ENCODE peak calls at places on chromosome 19, in nine cellular contexts. G is GM12865, U is cardiac muscle cell, H is HFFc6, J is omental fat pad, F is Peyer's patch, R is lower leg skin, C is Calu3, K is AG09319. B is an unnamed sample.

GRCh38 chr19:49786432-49786831 is 19.6 kb downstream of the AP2A1 start:
- DNase-seq in U (peak), J (no peak), F (no peak), C (no peak), K (peak), G (no peak), R (no peak), H (peak), B (no peak)

GRCh38 chr19:5330307-5330720 is 10.3 kb downstream of the PTPRS start:
- DNase-seq in K (no peak), U (no peak), R (no peak), F (no peak), C (no peak), H (no peak), G (peak), J (no peak), B (peak)

GRCh38 chr19:49712397-49712859 is 21.5 kb downstream of the CPT1C start:
- DNase-seq in R (no peak), U (no peak), C (peak), K (peak), F (no peak), J (no peak), G (peak), H (peak), B (no peak)

GRCh38 chr19:43548706-43549105 is 15.7 kb downstream of the ZNF575 start:
- DNase-seq in K (no peak), J (no peak), H (no peak), R (no peak), G (no peak), U (no peak), F (no peak), C (no peak), B (no peak)

GRCh38 chr19:10294368-10294697 is 4.6 kb downstream of the ICAM5 start:
- DNase-seq in J (no peak), K (no peak), U (no peak), R (no peak), C (no peak), G (no peak), H (no peak), F (peak), B (no peak)

GRCh38 chr19:4130635-4131438 is 6.9 kb upstream of the MAP2K2 start:
- DNase-seq in R (no peak), U (no peak), H (peak), C (peak), F (peak), K (peak), G (no peak), J (no peak), B (no peak)

GRCh38 chr19:17855333-17856152 is 4.2 kb upstream of the RPL18A start:
- DNase-seq in J (peak), R (peak), H (peak), G (peak), K (no peak), C (peak), U (peak), F (peak), B (peak)

GRCh38 chr19:52171321-52172169 is at the start of gene ZNF836:
- DNase-seq in U (peak), R (peak), J (peak), G (peak), C (peak), F (peak), K (peak), H (peak), B (peak)

GRCh38 chr19:38769635-38770211 is 3.6 kb downstream of the LGALS7 start:
- DNase-seq in H (peak), K (peak), J (peak), G (peak), C (no peak), R (peak), F (peak), U (peak), B (peak)

GRCh38 chr19:2546128-2547032 is 70.5 kb downstream of the GADD45B start:
- DNase-seq in H (no peak), R (peak), C (peak), J (peak), F (peak), U (peak), G (no peak), K (no peak), B (no peak)

GRCh38 chr19:47697863-47698609 is 15.2 kb upstream of the EHD2 start:
- DNase-seq in C (peak), R (peak), K (peak), H (peak), G (peak), F (peak), J (peak), U (peak), B (peak)

GRCh38 chr19:24033308-24033961 is 53.6 kb upstream of the ZNF254 start:
- DNase-seq in G (peak), K (peak), U (peak), J (peak), R (peak), H (peak), C (peak), F (peak), B (peak)
- TF ChIP-seq CTCF in G (no peak), K (no peak), U (peak), J (no peak), R (no peak), H (peak), C (no peak), F (peak), B (peak)

GRCh38 chr19:29206453-29206852 is 6.5 kb downstream of the UQCRFS1 start:
- DNase-seq in K (no peak), F (no peak), H (no peak), J (no peak), R (no peak), U (no peak), G (no peak), C (no peak), B (no peak)

GRCh38 chr19:29202281-29202680 is 10.7 kb downstream of the UQCRFS1 start:
- DNase-seq in K (no peak), U (no peak), H (no peak), J (no peak), F (no peak), R (no peak), C (no peak), G (no peak), B (no peak)

GRCh38 chr19:29201849-29202248 is 11.1 kb downstream of the UQCRFS1 start:
- DNase-seq in K (no peak), C (no peak), H (no peak), J (no peak), U (no peak), R (no peak), F (no peak), G (no peak), B (no peak)
- TF ChIP-seq CTCF in K (no peak), C (no peak), H (peak), J (no peak), U (no peak), R (no peak), F (no peak), G (no peak), B (no peak)

GRCh38 chr19:638901-639250 is 803 bp upstream of the FGF22 start:
- DNase-seq in F (no peak), H (no peak), U (no peak), J (no peak), K (no peak), C (no peak), R (no peak), G (no peak), B (no peak)

GRCh38 chr19:640156-640548 is 473 bp downstream of the FGF22 start:
- DNase-seq in J (no peak), U (no peak), H (no peak), F (no peak), G (no peak), R (no peak), C (no peak), K (no peak), B (no peak)

GRCh38 chr19:641702-642101 is 2.0 kb downstream of the FGF22 start:
- DNase-seq in C (no peak), J (no peak), U (no peak), R (no peak), F (no peak), K (no peak), G (no peak), H (no peak), B (no peak)

GRCh38 chr19:640606-641170 is 1.0 kb downstream of the FGF22 start:
- DNase-seq in J (no peak), H (no peak), C (no peak), U (no peak), K (no peak), R (no peak), F (no peak), G (no peak), B (no peak)

DNA sequence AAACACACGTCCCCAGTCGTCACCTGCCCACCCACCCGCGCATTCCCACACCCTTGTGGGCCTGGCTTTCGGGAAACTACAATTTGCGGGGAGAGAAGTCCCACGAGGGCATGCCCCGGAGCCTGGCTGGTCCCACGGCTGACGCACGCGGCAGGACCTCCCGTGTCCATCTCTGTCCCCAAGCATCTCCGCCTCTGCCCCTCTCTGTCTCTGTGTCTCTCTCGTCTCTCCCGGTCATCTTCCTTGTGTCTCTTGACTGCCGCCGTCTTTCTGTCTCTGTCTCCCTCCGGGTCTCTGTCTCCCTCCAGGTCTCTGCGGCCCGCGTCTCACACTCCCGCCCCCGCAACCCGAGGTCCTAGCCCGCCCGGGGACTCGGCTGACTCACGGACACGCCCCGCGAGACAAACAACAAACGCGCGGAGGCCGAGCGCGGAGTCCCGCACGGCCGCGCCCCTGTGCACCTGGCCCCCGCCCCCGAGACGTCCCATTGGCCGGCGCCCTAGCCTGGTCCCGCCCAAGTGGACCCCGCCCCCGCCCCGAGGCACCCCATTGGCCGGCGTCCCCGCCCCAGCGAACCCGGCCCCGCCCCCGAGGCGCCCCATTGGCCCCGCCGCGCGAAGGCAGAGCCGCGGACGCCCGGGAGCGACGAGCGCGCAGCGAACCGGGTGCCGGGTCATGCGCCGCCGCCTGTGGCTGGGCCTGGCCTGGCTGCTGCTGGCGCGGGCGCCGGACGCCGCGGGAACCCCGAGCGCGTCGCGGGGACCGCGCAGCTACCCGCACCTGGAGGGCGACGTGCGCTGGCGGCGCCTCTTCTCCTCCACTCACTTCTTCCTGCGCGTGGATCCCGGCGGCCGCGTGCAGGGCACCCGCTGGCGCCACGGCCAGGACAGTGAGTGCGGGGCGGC is at the start of gene FGF22:
- DNase-seq in J (peak), C (peak), R (peak), H (peak), K (peak), U (peak), G (peak), F (peak), B (peak)
- TF ChIP-seq CTCF in J (no peak), C (no peak), R (no peak), H (no peak), K (no peak), U (no peak), G (no peak), F (no peak), B (no peak)

GRCh38 chr19:1269065-1269477 is at the start of gene CIRBP:
- DNase-seq in R (peak), K (peak), F (peak), H (peak), C (peak), J (peak), G (peak), U (peak), B (peak)
- TF ChIP-seq CTCF in R (no peak), K (no peak), F (no peak), H (no peak), C (no peak), J (no peak), G (no peak), U (no peak), B (no peak)

DNA sequence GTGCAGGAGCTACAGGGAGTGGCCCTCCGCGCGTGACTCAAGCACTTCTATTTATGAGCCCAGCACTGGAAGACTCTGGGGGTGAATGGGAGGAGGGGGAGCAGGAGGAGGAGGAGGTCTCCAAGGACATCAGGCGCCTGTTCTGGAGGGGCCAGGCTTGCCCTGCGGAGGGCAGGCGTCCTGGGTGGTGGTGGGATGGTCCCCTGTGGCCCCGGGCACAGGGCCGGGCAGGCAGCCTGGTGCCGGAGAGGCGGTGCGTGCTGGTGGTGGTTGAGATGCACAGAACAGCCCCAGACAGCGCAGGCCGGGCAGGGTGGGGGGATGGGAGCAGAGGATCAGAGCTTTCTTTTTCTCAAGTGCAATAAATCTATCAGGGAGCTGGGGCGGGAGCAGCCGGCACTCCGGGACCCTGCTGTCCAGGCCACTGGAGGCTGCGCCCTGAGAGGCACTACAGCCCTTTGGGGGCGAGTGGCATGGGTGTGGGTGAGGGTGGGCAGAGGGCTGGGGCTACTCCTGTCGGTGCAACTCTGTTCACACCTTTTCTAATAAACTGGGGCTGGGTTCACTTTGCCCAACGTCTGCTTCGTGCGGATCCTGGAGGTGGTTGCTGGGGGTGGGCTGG is 14.0 kb downstream of the NKPD1 start:
- DNase-seq in H (no peak), G (no peak), R (no peak), J (no peak), K (no peak), C (no peak), U (no peak), F (no peak), B (no peak)
- TF ChIP-seq CTCF in H (no peak), G (no peak), R (no peak), J (no peak), K (no peak), C (no peak), U (no peak), F (no peak), B (no peak)

DNA sequence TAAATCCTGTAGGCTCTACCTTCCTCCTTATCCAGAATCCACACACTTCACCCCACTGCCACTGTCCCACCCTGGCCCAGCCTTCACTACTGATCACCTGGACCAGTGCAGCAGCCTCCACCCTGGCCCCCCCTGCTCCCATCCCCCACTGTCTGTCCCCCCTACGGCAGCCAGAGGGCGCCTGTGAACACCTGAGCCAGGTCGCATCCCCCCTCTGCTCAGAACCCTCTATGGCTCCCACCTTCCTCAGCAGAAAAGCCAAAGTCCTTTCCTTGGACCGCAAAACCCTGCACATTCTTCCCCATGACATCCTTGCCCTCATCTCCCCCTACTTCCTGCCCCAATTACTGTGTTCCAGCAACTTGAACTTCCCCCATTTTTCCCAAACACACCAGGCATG is 20.6 kb downstream of the ELAVL3 start:
- DNase-seq in C (no peak), J (no peak), R (no peak), H (no peak), G (no peak), F (no peak), K (no peak), U (no peak), B (no peak)
- TF ChIP-seq CTCF in C (peak), J (no peak), R (no peak), H (peak), G (peak), F (no peak), K (peak), U (peak), B (peak)

DNA sequence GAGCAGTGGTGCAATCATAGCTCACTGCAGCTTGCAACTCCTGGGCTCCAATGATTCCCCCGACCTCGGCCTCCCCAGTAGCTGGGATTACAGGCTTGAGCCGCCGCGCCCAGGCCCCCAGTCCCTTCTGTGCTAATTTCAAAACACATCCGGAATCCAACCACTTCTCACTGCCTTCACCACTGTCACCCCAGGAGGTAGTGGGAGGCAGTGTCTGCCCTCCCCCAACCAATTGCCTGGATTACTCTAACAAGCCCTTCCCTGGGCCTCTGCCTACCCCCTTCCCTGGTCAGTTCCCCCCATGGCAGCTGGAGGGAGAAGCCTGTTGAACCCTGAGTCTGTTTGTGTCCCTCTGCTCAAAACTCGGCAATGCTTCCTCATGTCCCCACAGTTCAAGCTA is 2.3 kb downstream of the PRAM1 start:
- DNase-seq in F (no peak), H (no peak), K (no peak), G (no peak), J (no peak), C (no peak), R (no peak), U (no peak), B (no peak)
- TF ChIP-seq CTCF in F (no peak), H (no peak), K (no peak), G (no peak), J (no peak), C (no peak), R (no peak), U (no peak), B (no peak)

DNA sequence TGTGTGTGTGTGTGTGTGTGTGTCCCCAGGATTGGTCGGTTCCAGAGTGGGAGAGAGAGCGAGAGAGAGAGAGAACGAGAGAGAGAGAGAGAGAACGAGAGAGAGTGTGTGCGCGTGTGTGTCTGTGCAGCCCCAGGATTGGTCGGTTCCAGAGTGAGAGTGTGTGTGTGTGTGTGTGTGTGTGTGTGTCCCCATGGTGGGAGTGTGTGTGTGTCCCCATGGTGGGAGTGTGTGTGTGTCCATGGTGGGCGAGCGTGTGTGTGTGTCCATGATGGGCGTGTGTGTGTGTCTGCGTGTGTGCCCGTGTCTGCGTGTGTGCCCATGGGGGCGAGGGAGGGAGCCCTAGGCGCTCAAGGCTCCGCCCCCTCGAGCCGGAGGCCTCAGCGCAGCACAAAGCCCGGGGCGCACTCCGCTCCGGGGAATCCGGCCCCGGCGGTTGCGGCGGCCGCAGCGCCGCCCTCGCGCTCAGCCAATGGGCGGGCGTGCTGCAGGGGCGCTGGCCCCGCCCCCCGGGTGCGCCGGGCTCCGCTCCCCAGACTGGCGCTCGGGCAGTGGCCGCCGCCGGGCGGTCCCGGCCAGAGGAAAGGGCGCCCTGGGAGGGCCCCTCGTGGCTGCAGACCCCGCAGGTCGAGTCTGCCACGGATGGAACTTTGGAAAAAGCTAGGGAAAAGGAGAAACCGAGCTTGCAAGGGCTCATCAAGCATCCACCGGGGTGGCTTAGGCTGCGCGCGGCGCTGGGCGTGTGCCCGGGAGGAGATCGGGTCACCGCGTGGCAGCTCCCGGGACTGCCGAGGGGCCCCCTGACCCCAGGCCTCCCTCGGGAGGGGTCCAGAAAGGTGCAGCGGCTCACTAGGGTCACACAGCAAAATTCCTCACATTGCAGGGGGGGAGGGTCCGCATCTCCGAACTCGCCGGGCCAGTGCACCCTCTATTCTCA is 96.2 kb downstream of the INSR start:
- DNase-seq in J (peak), K (peak), H (peak), G (peak), U (peak), F (peak), C (peak), R (peak), B (peak)
- TF ChIP-seq CTCF in J (no peak), K (peak), H (no peak), G (peak), U (peak), F (peak), C (no peak), R (no peak), B (no peak)

B was measured in GM13977.